ENCODE peak calls at places on chromosomes 7 and 10, in five cellular contexts. U is nephron progenitor cell; O is activated B cell treated with CpG ODN at 0.5 μM for 24 hours; R is activated CD8-positive, alpha-beta T cell treated with anti-CD3 and anti-CD28 coated beads for 36 hours; C is GM06990. H is an unnamed sample.
A peak's percentile ranks its signal among the peaks of the same experiment; 100 is the strongest.

GRCh38 chr7:54546081-54546985 is 4.2 kb downstream of the VSTM2A start:
- DNase-seq in U (peak; percentile 78), O (no peak), R (peak; percentile 12), C (no peak), H (peak; percentile 36)

GRCh38 chr7:107697246-107698044 is 36.8 kb downstream of the SLC26A4 start:
- DNase-seq in U (no peak), O (no peak), R (no peak), C (no peak), H (no peak)

GRCh38 chr10:132873395-132873794 is 69.0 kb downstream of the CFAP46 start:
- DNase-seq in U (no peak), O (peak; percentile 7), R (no peak), C (no peak), H (no peak)

GRCh38 chr10:14093735-14094484 is 236.8 kb downstream of the FRMD4A start:
- DNase-seq in U (peak; percentile 18), O (no peak), R (peak; percentile 3), C (no peak), H (peak; percentile 31)

GRCh38 chr7:127594490-127594889 is 954 bp downstream of the FSCN3 start:
- DNase-seq in U (no peak), O (no peak), R (no peak), C (no peak), H (no peak)

GRCh38 chr7:117062300-117062699 is 109.0 kb downstream of the ST7 start:
- DNase-seq in U (no peak), O (no peak), R (no peak), C (no peak), H (no peak)

GRCh38 chr7:155412416-155413253 is 45.3 kb upstream of the EN2 start:
- DNase-seq in U (peak; percentile 77), O (peak; percentile 21), R (peak; percentile 74), C (peak; percentile 38), H (peak; percentile 88)

GRCh38 chr7:16189026-16189715 is 232.2 kb downstream of the CRPPA start:
- DNase-seq in U (no peak), O (no peak), R (no peak), C (no peak), H (no peak)

GRCh38 chr7:79608005-79608404 is 154.5 kb upstream of the MAGI2 start:
- DNase-seq in U (no peak), O (no peak), R (no peak), C (no peak), H (no peak)

GRCh38 chr7:55052081-55052480 is 33.3 kb downstream of the EGFR start:
- DNase-seq in U (no peak), O (no peak), R (no peak), C (no peak), H (no peak)

GRCh38 chr7:127815631-127816145 is 163.7 kb downstream of the SND1 start:
- DNase-seq in U (no peak), O (no peak), R (no peak), C (no peak), H (no peak)

GRCh38 chr7:94449151-94449725 is 54.5 kb downstream of the COL1A2 start:
- DNase-seq in U (no peak), O (no peak), R (no peak), C (no peak), H (peak; percentile 29)

GRCh38 chr7:1950623-1951523 is 280.8 kb downstream of the ELFN1 start:
- DNase-seq in U (no peak), O (no peak), R (peak; percentile 38), C (no peak), H (no peak)

GRCh38 chr7:14047709-14048399 is 58.4 kb upstream of the ETV1 start:
- DNase-seq in U (no peak), O (no peak), R (no peak), C (no peak), H (no peak)

GRCh38 chr7:100691676-100692577 is 2.1 kb downstream of the GIGYF1 start:
- DNase-seq in U (peak; percentile 88), O (peak; percentile 67), R (peak; percentile 88), C (peak; percentile 66), H (peak; percentile 89)

GRCh38 chr7:1015631-1016121 is 28.7 kb upstream of the GPR146 start:
- DNase-seq in U (no peak), O (no peak), R (no peak), C (no peak), H (no peak)

GRCh38 chr7:23315366-23315765 is 16.2 kb downstream of the MALSU1 start:
- DNase-seq in U (no peak), O (no peak), R (no peak), C (no peak), H (no peak)

GRCh38 chr7:103446046-103446520 is at the start of gene SLC26A5:
- DNase-seq in U (peak; percentile 76), O (no peak), R (no peak), C (peak; percentile 14), H (no peak)

GRCh38 chr7:36763084-36763807 is 39.0 kb upstream of the AOAH start:
- DNase-seq in U (no peak), O (no peak), R (no peak), C (no peak), H (no peak)

GRCh38 chr7:39580150-39580874 is 14.1 kb downstream of the YAE1 start:
- DNase-seq in U (peak; percentile 77), O (peak; percentile 39), R (peak; percentile 87), C (peak; percentile 44), H (peak; percentile 82)

GRCh38 chr10:12396567-12396966 is 47.2 kb downstream of the CAMK1D start:
- DNase-seq in U (no peak), O (no peak), R (no peak), C (no peak), H (no peak)

GRCh38 chr7:27300401-27300800 is 57.8 kb downstream of the EVX1 start:
- DNase-seq in U (no peak), O (no peak), R (no peak), C (no peak), H (no peak)

GRCh38 chr10:92538231-92538958 is 35.5 kb downstream of the IDE start:
- DNase-seq in U (no peak), O (no peak), R (no peak), C (no peak), H (no peak)

GRCh38 chr7:35605760-35606159 is 89.2 kb downstream of the HERPUD2 start:
- DNase-seq in U (no peak), O (no peak), R (no peak), C (no peak), H (no peak)

GRCh38 chr7:71457021-71457420 is 325.1 kb downstream of the GALNT17 start:
- DNase-seq in U (no peak), O (no peak), R (no peak), C (no peak), H (no peak)

GRCh38 chr7:98826811-98827231 is 43.0 kb downstream of the TMEM130 start:
- DNase-seq in U (no peak), O (no peak), R (no peak), C (no peak), H (no peak)

GRCh38 chr7:138666385-138666784 is 34.8 kb downstream of the SVOPL start:
- DNase-seq in U (no peak), O (no peak), R (no peak), C (no peak), H (no peak)

GRCh38 chr10:72831696-72832355 is 61.7 kb upstream of the OIT3 start:
- DNase-seq in U (no peak), O (no peak), R (no peak), C (no peak), H (no peak)

GRCh38 chr10:62815373-62816111 is 624 bp downstream of the EGR2 start:
- DNase-seq in U (peak; percentile 20), O (peak; percentile 47), R (peak; percentile 37), C (peak; percentile 63), H (no peak)

GRCh38 chr7:148773344-148773743 is 74.6 kb downstream of the CUL1 start:
- DNase-seq in U (peak; percentile 9), O (no peak), R (peak; percentile 60), C (peak; percentile 26), H (no peak)

DNA sequence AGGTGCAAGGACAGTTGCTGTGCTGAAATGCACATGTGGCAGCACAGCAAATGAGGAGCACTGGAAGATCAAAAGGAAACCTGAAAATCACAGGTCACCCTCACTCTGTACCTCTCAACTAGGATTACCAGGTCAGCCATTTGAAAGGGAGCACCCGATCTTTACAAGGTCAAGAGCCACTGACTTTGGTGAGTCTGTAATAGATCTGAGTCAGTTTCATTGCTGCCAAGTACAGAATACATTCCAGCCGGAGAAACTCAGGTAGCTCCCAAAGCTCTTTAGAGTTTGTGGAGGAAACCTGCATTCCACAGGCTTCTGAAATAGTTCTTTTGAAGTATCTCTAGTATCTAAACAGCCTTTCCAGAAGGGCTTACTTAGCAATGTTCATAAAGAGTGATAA is 217.5 kb downstream of the SNX13 start:
- DNase-seq in U (no peak), O (no peak), R (no peak), C (no peak), H (no peak)
- TF ChIP-seq CTCF in U (no peak), O (no peak), R (no peak), C (no peak), H (no peak)

GRCh38 chr10:24459836-24460235 is 250.9 kb downstream of the KIAA1217 start:
- DNase-seq in U (no peak), O (no peak), R (no peak), C (no peak), H (no peak)
- TF ChIP-seq CTCF in U (no peak), O (no peak), R (no peak), C (no peak), H (no peak)

DNA sequence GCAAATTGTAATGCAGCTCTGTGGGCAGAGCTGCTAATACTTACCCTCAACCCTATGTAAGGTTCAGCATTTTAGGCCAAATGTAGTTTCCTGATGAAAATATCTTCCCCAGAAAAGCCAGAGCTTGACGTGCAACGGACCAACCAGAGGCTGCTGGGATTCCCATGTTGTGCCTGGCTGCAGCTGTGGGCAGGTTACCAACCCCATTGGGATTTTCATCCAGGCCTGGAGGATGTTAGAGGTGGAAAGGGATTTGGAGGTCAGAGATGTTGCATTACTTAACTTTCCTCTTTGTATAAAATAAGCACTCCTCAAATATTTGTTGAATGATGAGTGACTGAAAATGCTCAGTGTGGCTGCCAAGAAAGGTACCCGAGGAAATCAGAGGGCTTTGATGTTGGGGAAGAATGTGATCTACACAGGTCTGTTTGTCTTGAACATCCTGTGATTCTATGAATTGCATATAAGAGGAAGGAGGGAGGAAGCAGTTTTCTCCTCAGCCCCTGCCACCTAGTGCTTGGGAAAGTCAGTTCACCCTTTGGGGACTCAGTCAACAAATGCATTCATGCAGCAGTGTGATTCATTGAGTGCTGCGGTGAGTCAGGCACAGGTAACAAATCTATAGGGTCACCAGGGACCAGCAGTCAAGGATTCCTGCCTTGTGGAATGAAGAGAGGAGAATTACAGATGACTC is 487.2 kb downstream of the RPS24 start:
- DNase-seq in U (no peak), O (no peak), R (peak; percentile 33), C (no peak), H (no peak)
- TF ChIP-seq CTCF in U (no peak), O (no peak), R (no peak), C (no peak), H (no peak)

GRCh38 chr7:74362262-74362661 is 73.1 kb downstream of the CLIP2 start:
- DNase-seq in U (no peak), O (no peak), R (no peak), C (no peak), H (no peak)

GRCh38 chr7:74360008-74360407 is 70.8 kb downstream of the CLIP2 start:
- DNase-seq in U (no peak), O (no peak), R (no peak), C (no peak), H (no peak)

GRCh38 chr7:74365320-74366022 is 76.3 kb downstream of the CLIP2 start:
- DNase-seq in U (peak; percentile 86), O (no peak), R (peak; percentile 4), C (no peak), H (no peak)

DNA sequence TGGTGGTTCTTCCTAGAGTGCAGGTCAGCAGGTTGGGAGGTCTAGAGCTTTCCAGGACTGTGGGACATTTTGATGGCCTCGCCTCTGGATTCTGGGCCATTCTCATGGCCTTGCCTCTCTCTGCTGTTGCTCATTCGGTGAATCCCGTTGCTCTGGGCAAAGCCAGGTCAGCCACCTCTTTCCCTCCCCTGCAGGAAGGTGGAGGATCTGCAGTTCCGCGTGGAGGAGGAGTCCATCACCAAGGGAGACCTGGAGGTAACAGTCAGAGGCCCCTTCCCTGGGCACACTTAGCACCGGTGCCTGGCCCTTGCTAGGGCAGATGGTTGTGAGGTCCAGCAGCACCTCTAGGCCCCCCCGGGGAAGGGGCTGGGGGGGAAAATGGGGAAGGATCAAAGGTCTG is 74.9 kb downstream of the CLIP2 start:
- DNase-seq in U (no peak), O (no peak), R (no peak), C (no peak), H (no peak)
- TF ChIP-seq CTCF in U (peak; percentile 37), O (no peak), R (no peak), C (no peak), H (no peak)